ENCODE peak calls at places on chromosomes 7 and 10, in nine cellular contexts. H is GM06990, W is PC-9, C is A549, E is mesothelial cell of epicardium, Y is upper lobe of right lung, Q is cardiac fibroblast, V is choroid plexus epithelial cell, D is osteocyte. L is an unnamed sample.

GRCh38 chr7:136114966-136115762 is 138.0 kb upstream of the MTPN start:
- DNase-seq in C (peak), V (peak), Q (peak), D (no peak), E (no peak), Y (no peak), H (peak), W (no peak), L (peak)

GRCh38 chr10:97427571-97428179 is 1.7 kb downstream of the PGAM1 start:
- DNase-seq in Q (peak), E (no peak), H (no peak), C (peak), Y (no peak), D (no peak), W (peak), V (no peak), L (peak)

GRCh38 chr7:131244259-131244852 is 83.3 kb upstream of the MKLN1 start:
- DNase-seq in D (no peak), C (peak), W (peak), V (peak), H (no peak), Y (no peak), E (no peak), Q (peak), L (peak)

GRCh38 chr7:26492816-26493215 is 201.2 kb downstream of the SNX10 start:
- DNase-seq in W (no peak), Q (no peak), E (no peak), H (no peak), V (no peak), C (no peak), Y (no peak), D (no peak), L (no peak)

GRCh38 chr10:74026428-74026979 is 28.6 kb downstream of the VCL start:
- DNase-seq in C (no peak), D (no peak), H (no peak), W (no peak), E (no peak), V (no peak), Y (no peak), Q (no peak), L (no peak)

GRCh38 chr7:42174391-42174848 is 62.6 kb downstream of the GLI3 start:
- DNase-seq in W (no peak), Q (no peak), D (no peak), H (no peak), E (no peak), C (no peak), Y (no peak), V (no peak), L (no peak)

GRCh38 chr7:110522751-110523200 is 568.2 kb upstream of the LRRN3 start:
- DNase-seq in E (no peak), Q (no peak), V (peak), Y (no peak), W (peak), D (no peak), H (no peak), C (peak), L (peak)

GRCh38 chr7:25359471-25360059 is 131.3 kb upstream of the NPVF start:
- DNase-seq in E (no peak), Q (no peak), H (no peak), C (peak), Y (no peak), V (no peak), W (no peak), D (no peak), L (no peak)

GRCh38 chr7:77550586-77550985 is 13.5 kb downstream of the PTPN12 start:
- DNase-seq in C (no peak), W (no peak), D (no peak), H (no peak), E (no peak), Y (no peak), Q (peak), V (peak), L (no peak)

GRCh38 chr10:113232928-113233511 is 283.0 kb downstream of the TCF7L2 start:
- DNase-seq in Y (no peak), Q (no peak), H (no peak), V (peak), C (no peak), D (peak), W (no peak), E (no peak), L (no peak)

GRCh38 chr7:8442814-8443304 is 9.4 kb downstream of the NXPH1 start:
- DNase-seq in C (no peak), Q (peak), D (peak), W (no peak), V (peak), H (peak), Y (peak), E (peak), L (peak)

GRCh38 chr10:132395704-132396494 is 1.1 kb upstream of the PWWP2B start:
- DNase-seq in H (no peak), C (peak), Y (peak), W (no peak), E (no peak), D (no peak), Q (peak), V (peak), L (no peak)

GRCh38 chr7:46450871-46451270 is 529.8 kb upstream of the IGFBP3 start:
- DNase-seq in W (no peak), C (no peak), E (no peak), Y (no peak), V (no peak), Q (no peak), D (no peak), H (no peak), L (no peak)

GRCh38 chr10:100621360-100622205 is 85.8 kb downstream of the HIF1AN start:
- DNase-seq in C (peak), E (no peak), W (no peak), V (peak), D (no peak), Q (peak), Y (peak), H (peak), L (no peak)

GRCh38 chr7:16795624-16796023 is 9.2 kb downstream of the AGR2 start:
- DNase-seq in V (no peak), W (peak), Y (no peak), D (no peak), E (no peak), H (no peak), C (no peak), Q (no peak), L (no peak)

GRCh38 chr7:56175086-56175760 is 59.0 kb upstream of the NUPR2 start:
- DNase-seq in C (no peak), H (peak), Q (no peak), Y (peak), W (no peak), E (no peak), D (no peak), V (no peak), L (no peak)

GRCh38 chr7:69309601-69310000 is 288.7 kb upstream of the AUTS2 start:
- DNase-seq in V (no peak), E (no peak), H (no peak), Q (no peak), Y (no peak), C (peak), W (no peak), D (no peak), L (no peak)

GRCh38 chr7:29442146-29442545 is 121.5 kb upstream of the PRR15 start:
- DNase-seq in E (no peak), W (peak), Q (peak), C (no peak), D (no peak), H (no peak), Y (no peak), V (peak), L (no peak)

GRCh38 chr7:135204876-135205275 is 6.5 kb downstream of the WDR91 start:
- DNase-seq in Y (no peak), D (no peak), Q (no peak), H (no peak), W (no peak), C (no peak), V (no peak), E (no peak), L (no peak)

GRCh38 chr10:14665304-14665703 is 109.4 kb downstream of the FAM107B start:
- DNase-seq in D (no peak), C (peak), E (no peak), H (no peak), Q (peak), Y (no peak), W (no peak), V (peak), L (no peak)

GRCh38 chr10:90162464-90162863 is 461.1 kb downstream of the KIF20B start:
- DNase-seq in Y (no peak), V (peak), W (no peak), Q (peak), D (no peak), H (no peak), E (no peak), C (no peak), L (no peak)

GRCh38 chr10:34814228-34815173 is 595 bp downstream of the PARD3 start:
- DNase-seq in W (no peak), H (peak), V (no peak), D (no peak), C (peak), Q (peak), Y (peak), E (peak), L (peak)

GRCh38 chr10:77532068-77532467 is 105.5 kb downstream of the KCNMA1 start:
- DNase-seq in V (peak), Q (peak), D (no peak), C (no peak), W (no peak), H (no peak), Y (no peak), E (no peak), L (no peak)

GRCh38 chr7:140656548-140657515 is 15.9 kb upstream of the ADCK2 start:
- DNase-seq in D (no peak), Q (peak), H (peak), E (peak), Y (peak), C (no peak), V (peak), W (peak), L (peak)

GRCh38 chr7:140655511-140656408 is 15.1 kb upstream of the DENND2A start:
- DNase-seq in C (no peak), D (no peak), Y (peak), V (no peak), Q (no peak), W (no peak), E (no peak), H (no peak), L (no peak)

GRCh38 chr7:140659727-140660396 is 12.9 kb upstream of the ADCK2 start:
- DNase-seq in H (no peak), V (no peak), Q (no peak), D (no peak), Y (peak), W (peak), C (no peak), E (no peak), L (no peak)

DNA sequence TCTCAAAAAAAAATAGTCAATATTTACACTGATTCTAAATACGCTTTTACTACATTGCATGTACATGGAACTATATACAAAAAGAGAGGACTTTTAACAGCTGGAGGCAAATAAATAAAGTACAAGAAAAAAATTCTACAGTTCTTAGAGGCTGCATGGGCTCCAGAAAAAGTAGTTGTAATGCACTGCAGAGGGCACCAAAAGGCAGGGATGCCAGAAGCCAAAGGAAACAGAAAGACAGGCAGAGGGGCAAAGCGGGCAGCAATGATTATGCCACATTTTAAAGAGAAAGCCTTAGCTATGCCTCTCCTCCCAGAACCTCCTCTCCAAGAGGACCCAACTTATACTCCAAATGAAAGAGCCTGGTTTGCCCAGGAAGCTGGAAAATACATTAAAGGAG is 11.6 kb upstream of the ADCK2 start:
- DNase-seq in V (peak), W (no peak), E (no peak), C (peak), Q (peak), H (no peak), D (no peak), Y (no peak), L (no peak)
- TF ChIP-seq CTCF in V (peak), W (no peak), E (no peak), C (no peak), Q (no peak), H (no peak), D (peak), Y (no peak), L (no peak)

DNA sequence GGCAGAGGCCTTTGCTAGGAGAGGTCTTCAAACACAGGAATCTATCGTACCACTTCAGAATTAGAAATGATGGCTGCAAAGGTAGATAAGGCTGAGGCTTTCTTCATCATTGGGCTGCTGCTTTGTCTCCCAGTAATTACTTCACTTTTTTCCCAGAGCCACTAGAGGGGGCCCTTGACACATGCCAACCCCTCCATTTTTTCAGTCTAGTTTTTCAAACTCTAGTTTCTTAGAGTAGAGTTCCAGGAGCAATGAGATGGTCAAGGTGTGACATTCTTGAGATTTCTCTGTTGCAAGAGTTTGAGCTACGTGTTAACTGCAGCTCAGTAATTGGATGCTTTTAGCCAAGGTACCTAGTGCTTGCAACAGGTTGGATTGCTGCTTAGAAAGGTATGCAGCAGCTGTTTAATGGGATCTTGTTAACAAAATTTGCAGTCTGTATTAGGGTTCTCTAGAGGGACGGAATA is 33.8 kb upstream of the RBM20 start:
- DNase-seq in W (peak), H (no peak), V (peak), Q (peak), E (peak), C (peak), Y (no peak), D (no peak), L (peak)
- TF ChIP-seq CTCF in W (peak), H (peak), V (peak), Q (peak), E (peak), C (peak), Y (peak), D (peak), L (peak)

DNA sequence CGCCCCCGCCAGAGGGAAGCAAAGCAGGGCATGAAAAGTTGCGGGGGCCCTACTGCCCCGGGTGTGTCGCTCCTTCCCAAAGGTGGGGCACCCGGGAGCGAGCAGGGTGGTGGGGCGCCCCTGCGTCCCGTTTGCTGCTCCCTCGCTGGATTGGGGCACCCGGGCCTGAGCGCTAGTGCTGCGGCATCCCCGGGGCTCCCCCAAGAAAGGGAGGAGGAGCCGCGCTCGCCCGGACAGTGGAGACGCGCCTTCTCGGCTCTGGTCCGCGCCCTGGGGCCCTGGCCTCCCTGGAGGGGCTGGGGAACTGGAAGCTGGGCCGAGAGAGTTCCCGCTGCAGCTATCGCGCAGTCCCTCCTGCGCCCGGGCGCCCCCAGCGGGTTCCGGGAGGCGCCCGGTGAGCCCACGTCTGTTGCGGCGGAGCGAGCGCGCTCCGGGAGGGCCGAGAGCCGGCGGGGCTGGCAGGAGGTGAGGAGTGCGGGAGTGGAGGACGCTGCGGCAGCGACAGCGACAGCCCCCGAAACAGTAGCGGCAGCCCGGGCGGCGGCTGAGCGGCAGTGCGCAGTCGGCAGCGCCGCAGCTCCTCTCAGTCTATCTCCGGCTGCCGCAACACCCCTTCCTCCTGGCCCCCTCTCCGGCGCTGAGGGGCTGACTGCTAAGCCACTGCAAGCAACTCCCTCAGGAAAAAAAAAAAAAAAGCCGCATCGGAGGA is 505 bp upstream of the BMPER start:
- DNase-seq in H (peak), V (peak), Q (peak), Y (peak), E (peak), D (no peak), C (peak), W (no peak), L (peak)
- TF ChIP-seq CTCF in H (peak), V (no peak), Q (no peak), Y (peak), E (no peak), D (peak), C (no peak), W (no peak), L (no peak)

GRCh38 chr7:127690806-127691205 is 38.8 kb downstream of the SND1 start:
- DNase-seq in H (no peak), V (no peak), C (no peak), Y (no peak), D (no peak), Q (no peak), W (no peak), E (no peak), L (no peak)
- TF ChIP-seq CTCF in H (no peak), V (no peak), C (no peak), Y (no peak), D (no peak), Q (no peak), W (no peak), E (no peak), L (no peak)

L was measured in Calu3.